ENCODE peak calls at places on chromosomes 5 and 9, in eight cellular contexts. L is non-pigmented ciliary epithelial cell; F is T47D; E is WERI-Rb-1; A is activated naive CD8-positive, alpha-beta T cell treated with anti-CD3 and anti-CD28 coated beads, Interleukin-2, amount 50 U/mL, for 24 hours; I is HT1080; S is foreskin fibroblast; M is right atrium auricular region. B is an unnamed sample.

GRCh38 chr9:121455527-121456239 is 44.0 kb downstream of the GGTA1 start:
- DNase-seq in M (no peak), S (no peak), E (no peak), L (no peak), A (peak; percentile 52), F (no peak), I (peak; percentile 17), B (peak; percentile 69)

GRCh38 chr9:116163293-116164055 is 9.9 kb downstream of the PAPPA start:
- DNase-seq in E (no peak), L (no peak), F (no peak), M (no peak), S (no peak), I (no peak), A (no peak), B (no peak)

GRCh38 chr5:88480245-88480644 is 211.6 kb upstream of the TMEM161B start:
- DNase-seq in S (no peak), L (no peak), M (no peak), I (no peak), A (no peak), E (no peak), F (no peak), B (no peak)

GRCh38 chr5:150155258-150156032 is at the start of gene PDGFRB:
- DNase-seq in I (peak; percentile 76), A (peak; percentile 53), S (peak; percentile 94), M (peak; percentile 92), E (no peak), F (no peak), L (no peak), B (no peak)

GRCh38 chr5:32505718-32506117 is 61.2 kb upstream of the ZFR start:
- DNase-seq in I (no peak), A (no peak), E (no peak), S (peak; percentile 75), F (no peak), L (no peak), M (no peak), B (no peak)

GRCh38 chr5:68489556-68489955 is 274.0 kb downstream of the PIK3R1 start:
- DNase-seq in S (no peak), L (no peak), I (no peak), E (no peak), A (no peak), F (no peak), M (no peak), B (no peak)

GRCh38 chr9:86434039-86434726 is 80.0 kb upstream of the TUT7 start:
- DNase-seq in I (peak; percentile 49), S (peak; percentile 49), E (no peak), L (peak; percentile 80), F (peak; percentile 18), M (peak; percentile 74), A (no peak), B (peak; percentile 63)

GRCh38 chr5:179867079-179867465 is 8.5 kb upstream of the MRNIP start:
- DNase-seq in F (peak; percentile 1), E (no peak), L (no peak), M (no peak), S (no peak), A (no peak), I (no peak), B (no peak)

GRCh38 chr5:141182248-141182647 is at the start of gene PCDHB16:
- DNase-seq in A (no peak), S (peak; percentile 1), I (peak; percentile 3), F (peak; percentile 59), L (no peak), M (peak; percentile 63), E (peak; percentile 68), B (no peak)

GRCh38 chr5:76155536-76155935 is 72.4 kb downstream of the SV2C start:
- DNase-seq in S (no peak), I (no peak), F (no peak), A (no peak), M (no peak), L (no peak), E (no peak), B (no peak)

GRCh38 chr9:136093331-136093986 is 1.6 kb downstream of the NACC2 start:
- DNase-seq in S (no peak), F (no peak), L (no peak), I (no peak), E (peak; percentile 54), M (no peak), A (no peak), B (no peak)

B was measured in NB4.